ENCODE peak calls at places on chromosomes 11 and 22, in six cellular contexts. V is mesenchymal stem cell, A is neural progenitor cell, N is neuronal stem cell, U is HepG2, Y is GM23248. B is an unnamed sample.

GRCh38 chr11:94175545-94175944 is 46.9 kb downstream of the PANX1 start:
- DNase-seq in U (no peak), V (peak; percentile 90), N (no peak), Y (peak; percentile 96), A (no peak), B (no peak)

GRCh38 chr11:118792642-118793124 is 1.7 kb upstream of the DDX6 start:
- DNase-seq in A (peak; percentile 91), V (peak; percentile 96), N (peak; percentile 77), Y (peak; percentile 86), U (peak; percentile 92), B (peak; percentile 92)

GRCh38 chr11:116210663-116211062 is 562.1 kb downstream of the BUD13 start:
- DNase-seq in V (no peak), N (no peak), A (no peak), Y (no peak), U (no peak), B (no peak)

GRCh38 chr11:65431452-65432132 is 9.0 kb downstream of the NEAT1 start:
- DNase-seq in Y (peak; percentile 51), U (no peak), A (no peak), N (no peak), V (peak; percentile 81), B (peak; percentile 83)

GRCh38 chr11:114279778-114280532 is 16.2 kb upstream of the NNMT start:
- DNase-seq in Y (peak; percentile 83), U (no peak), V (peak; percentile 54), A (no peak), N (no peak), B (no peak)

GRCh38 chr11:125874556-125875124 is 12.8 kb upstream of the HYLS1 start:
- DNase-seq in V (peak; percentile 70), Y (peak; percentile 83), A (peak; percentile 89), N (peak; percentile 72), U (peak; percentile 69), B (peak; percentile 68)

GRCh38 chr11:76224461-76225121 is 18.3 kb upstream of the WNT11 start:
- DNase-seq in A (no peak), Y (no peak), V (no peak), U (no peak), N (no peak), B (no peak)

GRCh38 chr11:60334005-60334620 is 7.1 kb downstream of the MS4A6E start:
- DNase-seq in Y (peak; percentile 55), U (peak; percentile 42), N (peak; percentile 71), A (peak; percentile 68), V (peak; percentile 75), B (peak; percentile 91)

GRCh38 chr11:67098799-67099198 is 20.3 kb upstream of the KDM2A start:
- DNase-seq in N (no peak), A (no peak), V (no peak), Y (no peak), U (no peak), B (no peak)

GRCh38 chr22:35632902-35633301 is 15.3 kb upstream of the APOL6 start:
- DNase-seq in A (no peak), U (no peak), N (no peak), V (no peak), Y (no peak), B (no peak)

GRCh38 chr22:49812838-49813237 is 14.8 kb downstream of the BRD1 start:
- DNase-seq in U (no peak), N (no peak), Y (peak; percentile 51), A (no peak), V (peak; percentile 25), B (no peak)

GRCh38 chr11:79809487-79809886 is 368.7 kb upstream of the TENM4 start:
- DNase-seq in V (no peak), Y (no peak), A (no peak), U (no peak), N (no peak), B (no peak)

GRCh38 chr11:7524831-7525230 is 11.0 kb downstream of the PPFIBP2 start:
- DNase-seq in N (no peak), Y (no peak), V (no peak), U (no peak), A (peak; percentile 19), B (peak; percentile 70)

GRCh38 chr22:38262051-38262795 is 10.6 kb downstream of the TMEM184B start:
- DNase-seq in A (peak; percentile 65), N (no peak), V (no peak), U (peak; percentile 54), Y (peak; percentile 57), B (peak; percentile 80)

GRCh38 chr11:5210376-5210885 is 9.9 kb upstream of the OR51V1 start:
- DNase-seq in N (no peak), U (no peak), Y (no peak), A (peak; percentile 63), V (no peak), B (no peak)

GRCh38 chr11:8360086-8360828 is 96.6 kb upstream of the LMO1 start:
- DNase-seq in Y (no peak), U (peak; percentile 22), V (no peak), N (no peak), A (no peak), B (no peak)

GRCh38 chr22:19909350-19910179 is 32.0 kb upstream of the COMT start:
- DNase-seq in A (peak; percentile 89), U (peak; percentile 64), N (peak; percentile 82), Y (peak; percentile 82), V (peak; percentile 76), B (peak; percentile 87)

GRCh38 chr11:32151036-32151435 is 60.2 kb downstream of the RCN1 start:
- DNase-seq in N (no peak), Y (no peak), V (no peak), A (no peak), U (no peak), B (no peak)

GRCh38 chr22:17806437-17806836 is 32.2 kb upstream of the BID start:
- DNase-seq in U (no peak), A (no peak), V (no peak), Y (no peak), N (no peak), B (no peak)

GRCh38 chr22:17808688-17809403 is 34.6 kb upstream of the BID start:
- DNase-seq in U (no peak), N (no peak), Y (no peak), V (peak; percentile 49), A (no peak), B (no peak)

GRCh38 chr22:17810570-17811116 is 36.4 kb upstream of the BID start:
- DNase-seq in V (no peak), U (no peak), A (no peak), Y (no peak), N (no peak), B (no peak)

GRCh38 chr22:17807086-17807485 is 32.8 kb upstream of the BID start:
- DNase-seq in V (no peak), A (no peak), Y (no peak), U (no peak), N (no peak), B (no peak)

DNA sequence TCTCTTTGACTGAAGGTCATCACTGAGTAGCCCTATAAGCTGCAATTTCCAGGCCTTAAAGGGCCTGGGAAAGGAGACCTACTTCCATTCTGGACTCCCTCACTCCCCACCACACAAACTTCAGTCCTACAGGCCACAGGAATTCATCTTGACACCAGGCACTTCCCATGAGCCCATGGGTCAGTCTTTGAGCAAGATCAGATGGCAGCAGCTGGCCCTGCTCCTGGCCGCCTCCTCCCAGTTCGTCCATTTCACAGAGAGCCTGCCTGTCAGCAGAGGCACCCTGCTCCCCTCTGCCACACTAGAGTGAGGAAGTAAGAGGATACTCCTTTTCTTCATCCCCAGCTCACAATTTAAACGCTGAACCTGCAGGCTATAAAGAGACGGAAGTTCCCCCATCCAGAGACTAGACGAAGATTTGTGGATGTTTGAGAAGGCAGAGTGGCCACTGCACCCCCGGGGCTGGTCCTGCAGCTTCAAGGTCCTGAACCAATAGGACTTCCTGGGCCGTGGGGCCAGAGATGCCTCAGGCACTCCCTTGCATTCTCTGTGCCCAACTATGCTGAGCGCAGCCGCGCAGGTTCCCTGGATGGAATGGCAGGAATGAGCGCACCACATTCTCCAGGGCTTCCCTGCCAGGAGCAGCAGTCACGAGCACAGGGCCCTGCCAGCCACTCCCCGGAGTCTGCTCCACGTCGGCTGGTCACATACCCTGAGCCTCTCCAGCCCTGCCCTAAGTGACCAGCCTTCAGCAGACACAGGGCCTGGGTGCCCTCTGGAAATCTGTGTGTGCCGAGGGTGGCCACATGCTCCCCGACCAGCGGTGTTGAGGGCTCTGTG is 33.5 kb upstream of the BID start:
- DNase-seq in V (peak; percentile 64), N (no peak), Y (no peak), U (no peak), A (no peak), B (no peak)
- H3K36me3 ChIP-seq in V (peaks cover 79% of the 10 kb centered on the region), N (peaks cover 49% of the 10 kb centered on the region), Y (peaks cover 15% of the 10 kb centered on the region), U (peaks cover 9% of the 10 kb centered on the region), A (no peaks in the 10 kb centered on the region), B (peaks cover 21% of the 10 kb centered on the region)

DNA sequence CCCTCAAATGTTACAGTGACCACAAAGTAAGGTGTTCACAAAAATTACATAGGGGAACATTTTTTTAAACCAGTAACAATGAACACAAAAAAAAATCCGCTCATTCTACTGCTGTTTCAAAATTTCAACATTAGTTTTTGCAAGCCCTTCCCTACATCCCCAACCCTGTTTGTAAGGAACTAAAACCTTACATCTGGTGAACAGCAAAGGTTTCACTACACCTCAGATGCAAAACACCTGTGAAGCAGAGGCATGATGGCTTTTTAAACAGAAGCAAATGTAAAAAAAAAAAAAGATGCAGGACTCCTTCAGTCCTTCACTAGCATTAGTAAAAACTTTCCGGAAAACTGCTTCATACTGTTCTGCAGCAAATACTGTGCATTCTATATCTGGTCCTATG is 50.0 kb upstream of the API5 start:
- DNase-seq in U (no peak), N (no peak), V (no peak), A (no peak), Y (no peak), B (no peak)
- H3K9ac ChIP-seq in U (no peak overlapping the region), N (no peak overlapping the region), V (no peak overlapping the region), A (no peak overlapping the region), Y (no peak overlapping the region), B (no peak overlapping the region)

GRCh38 chr22:29511126-29511854 is 31.3 kb downstream of the NEFH start:
- DNase-seq in Y (no peak), N (no peak), V (no peak), U (no peak), A (no peak), B (no peak)
- H3K36me3 ChIP-seq in Y (peaks cover 34% of the 10 kb centered on the region), N (peaks cover 88% of the 10 kb centered on the region), V (peaks cover 84% of the 10 kb centered on the region), U (peaks cover 22% of the 10 kb centered on the region), A (no peaks in the 10 kb centered on the region), B (peaks cover 36% of the 10 kb centered on the region)

DNA sequence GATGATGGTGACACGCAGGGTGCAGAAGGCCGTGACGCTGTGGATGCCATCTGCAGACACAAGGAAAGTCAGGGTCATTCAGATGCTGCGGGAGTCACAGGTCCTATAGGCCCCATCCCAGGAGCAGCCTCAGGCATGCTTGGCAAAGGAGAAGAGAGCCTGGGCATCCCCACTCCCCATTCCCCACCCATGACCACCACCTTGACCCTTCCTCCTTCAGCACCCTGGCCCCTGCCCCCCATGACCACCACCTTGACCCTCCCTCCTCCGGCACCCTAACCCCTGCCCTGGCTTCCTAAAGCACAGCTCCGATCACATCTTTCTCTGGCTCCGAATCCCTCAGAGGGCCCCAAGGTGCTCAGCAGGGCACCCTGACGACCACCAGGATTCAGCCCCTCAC is 73.1 kb downstream of the CELSR1 start:
- DNase-seq in N (no peak), V (no peak), Y (no peak), U (no peak), A (no peak), B (no peak)
- H3K9ac ChIP-seq in N (peak overlapping the region; percentile 30), V (no peak overlapping the region), Y (no peak overlapping the region), U (no peak overlapping the region), A (no peak overlapping the region), B (no peak overlapping the region)

B was measured in Karpas-422.